ENCODE peak calls at places on chromosomes 1 and 21, in seven cellular contexts. One of them, this sample, is unnamed.

GRCh38 chr1:2126331-2127180 is 68.0 kb downstream of the FAAP20 start:
- DNase-seq in H1: no peak
- DNase-seq in mesenchymal stem cell: no peak
- DNase-seq in neuronal stem cell: no peak
- DNase-seq in trophoblast cell: no peak
- DNase-seq in mesendoderm: no peak
- DNase-seq in IMR-90: no peak
- DNase-seq in this sample: no peak

GRCh38 chr1:24052119-24052695 is 59.7 kb downstream of the MYOM3 start:
- DNase-seq in IMR-90: peak
- DNase-seq in H1: no peak
- DNase-seq in mesendoderm: no peak
- DNase-seq in trophoblast cell: no peak
- DNase-seq in mesenchymal stem cell: no peak
- DNase-seq in neuronal stem cell: no peak
- DNase-seq in this sample: no peak

GRCh38 chr1:67597336-67597735 is 87.7 kb upstream of the GADD45A start:
- DNase-seq in mesendoderm: no peak
- DNase-seq in trophoblast cell: no peak
- DNase-seq in neuronal stem cell: no peak
- DNase-seq in mesenchymal stem cell: peak
- DNase-seq in IMR-90: peak
- DNase-seq in H1: no peak
- DNase-seq in this sample: no peak

GRCh38 chr21:42744520-42745445 is 91.4 kb downstream of the PDE9A start:
- DNase-seq in trophoblast cell: no peak
- DNase-seq in IMR-90: no peak
- DNase-seq in mesendoderm: no peak
- DNase-seq in H1: no peak
- DNase-seq in mesenchymal stem cell: no peak
- DNase-seq in neuronal stem cell: no peak
- DNase-seq in this sample: no peak

GRCh38 chr1:46547481-46548383 is 3.7 kb downstream of the KNCN start:
- DNase-seq in neuronal stem cell: no peak
- DNase-seq in mesenchymal stem cell: peak
- DNase-seq in H1: no peak
- DNase-seq in mesendoderm: peak
- DNase-seq in IMR-90: peak
- DNase-seq in trophoblast cell: no peak
- DNase-seq in this sample: no peak

GRCh38 chr1:117335376-117336086 is 31.7 kb upstream of the MAN1A2 start:
- DNase-seq in trophoblast cell: peak
- DNase-seq in neuronal stem cell: no peak
- DNase-seq in IMR-90: no peak
- DNase-seq in mesendoderm: no peak
- DNase-seq in H1: no peak
- DNase-seq in mesenchymal stem cell: no peak
- DNase-seq in this sample: no peak

GRCh38 chr1:8429549-8430105 is 111.7 kb downstream of the SLC45A1 start:
- DNase-seq in IMR-90: no peak
- DNase-seq in trophoblast cell: no peak
- DNase-seq in mesendoderm: no peak
- DNase-seq in H1: no peak
- DNase-seq in mesenchymal stem cell: no peak
- DNase-seq in neuronal stem cell: no peak
- DNase-seq in this sample: no peak

GRCh38 chr1:42765832-42766722 is 751 bp downstream of the P3H1 start:
- DNase-seq in neuronal stem cell: peak
- DNase-seq in trophoblast cell: no peak
- DNase-seq in mesenchymal stem cell: peak
- DNase-seq in H1: no peak
- DNase-seq in mesendoderm: peak
- DNase-seq in IMR-90: peak
- DNase-seq in this sample: peak

GRCh38 chr1:156801409-156802121 is 15.1 kb downstream of the SH2D2A start:
- DNase-seq in IMR-90: peak
- DNase-seq in neuronal stem cell: no peak
- DNase-seq in H1: no peak
- DNase-seq in trophoblast cell: no peak
- DNase-seq in mesendoderm: no peak
- DNase-seq in mesenchymal stem cell: peak
- DNase-seq in this sample: no peak

GRCh38 chr21:42848932-42849758 is 30.2 kb downstream of the WDR4 start:
- DNase-seq in mesenchymal stem cell: no peak
- DNase-seq in H1: no peak
- DNase-seq in trophoblast cell: no peak
- DNase-seq in IMR-90: no peak
- DNase-seq in mesendoderm: no peak
- DNase-seq in neuronal stem cell: no peak
- DNase-seq in this sample: no peak

GRCh38 chr1:155125946-155126493 is 1.7 kb upstream of the EFNA1 start:
- DNase-seq in H1: no peak
- DNase-seq in mesendoderm: peak
- DNase-seq in IMR-90: no peak
- DNase-seq in trophoblast cell: peak
- DNase-seq in mesenchymal stem cell: peak
- DNase-seq in neuronal stem cell: peak
- DNase-seq in this sample: peak

GRCh38 chr1:155833665-155834295 is 23.2 kb downstream of the GON4L start:
- DNase-seq in mesenchymal stem cell: no peak
- DNase-seq in mesendoderm: no peak
- DNase-seq in neuronal stem cell: no peak
- DNase-seq in trophoblast cell: no peak
- DNase-seq in IMR-90: no peak
- DNase-seq in H1: no peak
- DNase-seq in this sample: no peak

GRCh38 chr1:109837852-109838570 is 72.6 kb upstream of the CSF1 start:
- DNase-seq in mesenchymal stem cell: no peak
- DNase-seq in IMR-90: no peak
- DNase-seq in H1: no peak
- DNase-seq in mesendoderm: no peak
- DNase-seq in trophoblast cell: no peak
- DNase-seq in neuronal stem cell: no peak
- DNase-seq in this sample: no peak

GRCh38 chr1:180560868-180561600 is 2.3 kb downstream of the OVAAL start:
- DNase-seq in trophoblast cell: no peak
- DNase-seq in H1: no peak
- DNase-seq in IMR-90: peak
- DNase-seq in mesenchymal stem cell: no peak
- DNase-seq in mesendoderm: no peak
- DNase-seq in neuronal stem cell: no peak
- DNase-seq in this sample: no peak

GRCh38 chr1:41712687-41713086 is 206.0 kb downstream of the HIVEP3 start:
- DNase-seq in mesendoderm: no peak
- DNase-seq in IMR-90: no peak
- DNase-seq in mesenchymal stem cell: peak
- DNase-seq in trophoblast cell: no peak
- DNase-seq in H1: no peak
- DNase-seq in neuronal stem cell: no peak
- DNase-seq in this sample: no peak

GRCh38 chr1:239718997-239719628 is 332.7 kb downstream of the CHRM3 start:
- DNase-seq in trophoblast cell: no peak
- DNase-seq in IMR-90: no peak
- DNase-seq in H1: no peak
- DNase-seq in neuronal stem cell: no peak
- DNase-seq in mesendoderm: no peak
- DNase-seq in mesenchymal stem cell: no peak
- DNase-seq in this sample: no peak

GRCh38 chr1:155015527-155016230 is 13.1 kb downstream of the ZBTB7B start:
- DNase-seq in mesendoderm: no peak
- DNase-seq in mesenchymal stem cell: no peak
- DNase-seq in neuronal stem cell: no peak
- DNase-seq in H1: no peak
- DNase-seq in trophoblast cell: no peak
- DNase-seq in IMR-90: no peak
- DNase-seq in this sample: no peak

GRCh38 chr21:45323487-45324380 is 36.0 kb upstream of the POFUT2 start:
- DNase-seq in neuronal stem cell: no peak
- DNase-seq in H1: no peak
- DNase-seq in mesendoderm: no peak
- DNase-seq in mesenchymal stem cell: peak
- DNase-seq in IMR-90: peak
- DNase-seq in trophoblast cell: no peak
- DNase-seq in this sample: no peak

GRCh38 chr1:164071288-164071687 is 487.7 kb upstream of the PBX1 start:
- DNase-seq in neuronal stem cell: no peak
- DNase-seq in mesendoderm: no peak
- DNase-seq in H1: no peak
- DNase-seq in trophoblast cell: no peak
- DNase-seq in IMR-90: no peak
- DNase-seq in mesenchymal stem cell: no peak
- DNase-seq in this sample: no peak
- H2BK5ac ChIP-seq in neuronal stem cell: no peak
- H2BK5ac ChIP-seq in mesendoderm: no peak
- H2BK5ac ChIP-seq in H1: no peak
- H2BK5ac ChIP-seq in trophoblast cell: no peak
- H2BK5ac ChIP-seq in IMR-90: no peak
- H2BK5ac ChIP-seq in mesenchymal stem cell: no peak
- H2BK5ac ChIP-seq in this sample: no peak

GRCh38 chr1:22551591-22552370 is 11.5 kb upstream of the EPHA8 start:
- DNase-seq in trophoblast cell: no peak
- DNase-seq in mesendoderm: peak
- DNase-seq in mesenchymal stem cell: no peak
- DNase-seq in neuronal stem cell: no peak
- DNase-seq in IMR-90: no peak
- DNase-seq in H1: no peak
- DNase-seq in this sample: no peak
- H2BK5ac ChIP-seq in trophoblast cell: no peak
- H2BK5ac ChIP-seq in mesendoderm: no peak
- H2BK5ac ChIP-seq in mesenchymal stem cell: no peak
- H2BK5ac ChIP-seq in neuronal stem cell: no peak
- H2BK5ac ChIP-seq in IMR-90: no peak
- H2BK5ac ChIP-seq in H1: no peak
- H2BK5ac ChIP-seq in this sample: no peak

DNA sequence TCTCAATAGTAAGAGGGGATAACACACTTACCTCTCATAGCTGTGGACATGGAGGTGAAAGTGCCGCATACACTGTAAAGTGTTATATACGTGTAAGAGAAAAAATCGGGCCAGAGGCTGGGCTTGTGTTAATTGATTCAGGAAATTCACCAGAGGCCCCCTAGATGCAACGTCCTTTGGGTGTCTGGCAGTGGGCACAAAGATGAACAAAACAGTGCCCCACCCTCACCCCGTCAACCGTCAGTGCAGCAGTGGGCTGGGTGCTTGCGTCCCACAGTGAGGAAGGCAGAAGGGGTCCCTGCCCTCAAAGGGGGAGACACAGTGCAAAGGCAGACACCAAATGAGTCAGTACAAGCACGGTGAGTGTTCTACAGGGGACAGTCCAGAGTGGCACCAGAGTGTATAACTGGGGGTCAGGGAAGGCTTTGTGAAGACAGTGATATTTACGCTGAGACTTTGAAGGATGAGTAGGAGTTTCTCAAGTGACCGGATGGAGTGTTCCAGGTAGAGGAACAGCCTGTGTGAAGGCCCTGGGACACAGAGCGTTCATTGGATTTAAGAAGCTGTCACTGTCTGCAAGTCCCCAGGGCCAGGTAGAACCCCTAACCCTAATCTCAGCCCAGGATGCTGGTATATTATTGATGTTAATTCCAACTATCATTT is 6.6 kb upstream of the MTFR1L start:
- DNase-seq in mesenchymal stem cell: no peak
- DNase-seq in H1: no peak
- DNase-seq in trophoblast cell: no peak
- DNase-seq in mesendoderm: no peak
- DNase-seq in IMR-90: no peak
- DNase-seq in neuronal stem cell: no peak
- DNase-seq in this sample: no peak
- H2BK5ac ChIP-seq in mesenchymal stem cell: no peak
- H2BK5ac ChIP-seq in H1: no peak
- H2BK5ac ChIP-seq in trophoblast cell: no peak
- H2BK5ac ChIP-seq in mesendoderm: no peak
- H2BK5ac ChIP-seq in IMR-90: no peak
- H2BK5ac ChIP-seq in neuronal stem cell: no peak
- H2BK5ac ChIP-seq in this sample: no peak

GRCh38 chr1:29017975-29018712 is 103.8 kb downstream of the EPB41 start:
- DNase-seq in IMR-90: no peak
- DNase-seq in trophoblast cell: no peak
- DNase-seq in mesenchymal stem cell: no peak
- DNase-seq in H1: no peak
- DNase-seq in neuronal stem cell: no peak
- DNase-seq in mesendoderm: no peak
- DNase-seq in this sample: no peak
- H2BK5ac ChIP-seq in IMR-90: no peak
- H2BK5ac ChIP-seq in trophoblast cell: no peak
- H2BK5ac ChIP-seq in mesenchymal stem cell: no peak
- H2BK5ac ChIP-seq in H1: no peak
- H2BK5ac ChIP-seq in neuronal stem cell: no peak
- H2BK5ac ChIP-seq in mesendoderm: no peak
- H2BK5ac ChIP-seq in this sample: no peak